ENCODE peak calls at places on chromosomes 4 and X, in four cellular contexts. X, I, N and G are unnamed samples.

GRCh38 chrX:114344756-114345155 is 239.1 kb upstream of the HTR2C start:
- DNase-seq in X (peak), I (no peak), N (peak), G (no peak)

GRCh38 chrX:135632353-135632752 is 81.1 kb upstream of the CT45A1 start:
- DNase-seq in X (no peak), I (no peak), N (no peak), G (no peak)

GRCh38 chrX:47200385-47201150 is 6.9 kb downstream of the UBA1 start:
- DNase-seq in X (peak), I (no peak), N (peak), G (no peak)

GRCh38 chr4:101420661-101421060 is 73.3 kb upstream of the PPP3CA start:
- DNase-seq in X (peak), I (no peak), N (no peak), G (no peak)

GRCh38 chr4:80124246-80125211 is 51.5 kb upstream of the ANTXR2 start:
- DNase-seq in X (no peak), I (no peak), N (no peak), G (no peak)

GRCh38 chr4:7415927-7416686 is 18.6 kb downstream of the PSAPL1 start:
- DNase-seq in X (no peak), I (peak), N (no peak), G (no peak)

GRCh38 chr4:18844726-18845125 is 823.2 kb upstream of the LCORL start:
- DNase-seq in X (peak), I (no peak), N (no peak), G (no peak)

GRCh38 chr4:128162434-128162833 is 101.3 kb downstream of the LARP1B start:
- DNase-seq in X (peak), I (no peak), N (peak), G (no peak)

GRCh38 chr4:80322716-80323115 is 12.8 kb upstream of the CFAP299 start:
- DNase-seq in X (peak), I (no peak), N (no peak), G (no peak)

DNA sequence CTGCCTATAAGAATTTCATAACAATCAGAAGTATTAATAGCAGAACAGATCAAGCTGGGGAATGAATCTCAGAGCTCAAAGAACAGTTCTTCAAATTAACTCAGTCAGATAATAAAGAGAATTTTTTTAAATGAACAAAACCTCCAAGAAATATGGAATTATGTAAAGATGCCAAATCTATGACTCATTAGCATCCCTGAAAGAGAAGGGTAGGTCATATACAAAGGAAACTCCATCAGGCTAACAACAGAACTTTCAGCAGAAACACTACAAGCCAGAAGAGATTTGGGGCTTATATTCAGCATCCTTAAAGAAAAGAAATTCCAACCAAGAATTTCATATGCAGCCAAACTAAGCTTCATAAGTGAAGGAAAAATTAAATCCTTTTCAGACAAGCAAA is 28.6 kb downstream of the CBR4 start:
- DNase-seq in X (peak), I (no peak), N (no peak), G (no peak)
- H3K56ac ChIP-seq in X (no peak), I (no peak), N (no peak), G (no peak)

DNA sequence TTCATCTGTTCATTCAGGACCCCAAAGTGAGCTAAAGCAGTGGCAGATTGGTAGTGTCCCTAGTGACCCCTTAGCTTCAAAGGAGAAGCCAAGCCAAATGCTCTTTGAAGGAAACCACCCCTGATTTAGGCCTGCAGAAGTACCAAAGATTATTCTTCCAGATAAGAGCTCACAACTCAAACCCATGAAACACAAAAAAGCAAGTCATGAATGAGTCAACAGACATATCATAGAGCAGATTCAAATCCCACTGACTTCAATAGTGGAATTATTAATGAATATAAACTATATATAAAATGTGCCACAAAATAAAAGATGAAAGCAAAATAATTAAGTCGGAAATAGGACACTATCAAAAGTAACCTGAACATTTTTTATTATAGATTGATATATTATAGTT is 197.6 kb downstream of the SCFD2 start:
- DNase-seq in X (no peak), I (no peak), N (no peak), G (no peak)
- H3K56ac ChIP-seq in X (no peak), I (no peak), N (no peak), G (no peak)

DNA sequence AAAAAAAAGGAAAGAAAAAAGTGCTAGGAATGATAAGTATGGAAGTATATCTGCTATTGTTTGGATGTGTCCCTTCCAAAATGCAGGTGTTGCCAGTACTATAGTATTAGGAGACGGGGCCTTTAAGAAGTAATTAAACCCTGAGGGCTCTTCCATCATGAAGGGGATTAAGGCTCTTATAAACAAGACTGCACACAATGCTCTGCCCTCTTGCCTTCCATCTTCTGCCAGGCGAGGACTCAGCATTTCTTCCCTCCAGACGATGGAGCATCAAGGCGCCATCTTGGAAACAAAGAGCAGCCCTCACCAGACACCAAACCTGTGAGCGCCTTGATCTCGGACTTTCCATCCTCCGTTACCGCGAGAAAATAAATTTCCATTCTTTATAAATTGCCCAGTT is 120.1 kb upstream of the GPM6A start:
- DNase-seq in X (no peak), I (no peak), N (no peak), G (no peak)
- H3K56ac ChIP-seq in X (no peak), I (no peak), N (no peak), G (no peak)

GRCh38 chrX:103716967-103717366 is 6.3 kb downstream of the TMEM31 start:
- DNase-seq in X (peak), I (no peak), N (no peak), G (no peak)

GRCh38 chrX:103722505-103722904 is 11.8 kb downstream of the TMEM31 start:
- DNase-seq in X (peak), I (no peak), N (no peak), G (no peak)

DNA sequence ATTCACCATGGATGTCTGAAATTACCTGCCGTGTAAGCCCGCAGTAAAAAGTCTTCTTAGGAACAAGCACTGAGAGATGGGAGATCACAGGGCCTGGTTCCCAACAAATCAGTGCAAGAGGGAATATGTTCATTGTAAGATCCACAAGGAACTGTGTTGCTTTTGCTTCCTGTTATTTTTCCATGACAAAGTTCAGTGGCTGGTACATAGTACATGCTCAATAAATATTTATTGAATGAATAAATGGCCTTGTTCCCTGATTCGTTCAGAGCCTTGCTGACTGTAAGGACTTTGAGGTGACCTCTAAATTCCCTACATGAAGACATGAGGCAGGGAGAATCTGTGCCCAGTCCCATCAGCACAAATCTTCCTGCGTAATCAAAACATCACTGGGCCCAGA is 7.4 kb downstream of the TMEM31 start:
- DNase-seq in X (no peak), I (no peak), N (no peak), G (no peak)
- H3K56ac ChIP-seq in X (no peak), I (no peak), N (no peak), G (no peak)